ENCODE peak calls at places on chromosomes 1 and 21, in seven cellular contexts. One of them, this sample, is unnamed. For H3K36me3, the result is how much of the 10 kb centered on the place peaks cover.

GRCh38 chr21:32484706-32485380 is 72.3 kb downstream of the EVA1C start:
- DNase-seq in tibial nerve: no peak
- DNase-seq in mesenchymal stem cell: no peak
- DNase-seq in transverse colon: peak
- DNase-seq in hepatocyte: no peak
- DNase-seq in mesendoderm: no peak
- DNase-seq in psoas muscle: peak
- DNase-seq in this sample: peak

GRCh38 chr1:39955547-39956539 is 898 bp downstream of the MFSD2A start:
- DNase-seq in tibial nerve: no peak
- DNase-seq in mesenchymal stem cell: peak
- DNase-seq in transverse colon: peak
- DNase-seq in hepatocyte: peak
- DNase-seq in mesendoderm: peak
- DNase-seq in psoas muscle: no peak
- DNase-seq in this sample: no peak

GRCh38 chr21:45458281-45459170 is 53.6 kb downstream of the COL18A1 start:
- DNase-seq in tibial nerve: no peak
- DNase-seq in mesenchymal stem cell: no peak
- DNase-seq in transverse colon: no peak
- DNase-seq in hepatocyte: no peak
- DNase-seq in mesendoderm: no peak
- DNase-seq in psoas muscle: peak
- DNase-seq in this sample: no peak

GRCh38 chr1:168531605-168532345 is 12.0 kb downstream of the XCL2 start:
- DNase-seq in tibial nerve: no peak
- DNase-seq in mesenchymal stem cell: no peak
- DNase-seq in transverse colon: no peak
- DNase-seq in hepatocyte: no peak
- DNase-seq in mesendoderm: peak
- DNase-seq in psoas muscle: no peak
- DNase-seq in this sample: no peak

GRCh38 chr1:3734602-3735001 is 17.6 kb upstream of the CCDC27 start:
- DNase-seq in tibial nerve: no peak
- DNase-seq in mesenchymal stem cell: no peak
- DNase-seq in transverse colon: no peak
- DNase-seq in hepatocyte: no peak
- DNase-seq in mesendoderm: no peak
- DNase-seq in psoas muscle: no peak
- DNase-seq in this sample: no peak

GRCh38 chr1:14782741-14783591 is 184.5 kb downstream of the KAZN start:
- DNase-seq in tibial nerve: no peak
- DNase-seq in mesenchymal stem cell: peak
- DNase-seq in transverse colon: no peak
- DNase-seq in hepatocyte: no peak
- DNase-seq in mesendoderm: peak
- DNase-seq in psoas muscle: no peak
- DNase-seq in this sample: no peak

GRCh38 chr1:225230483-225230882 is 197.4 kb downstream of the LBR start:
- DNase-seq in tibial nerve: no peak
- DNase-seq in mesenchymal stem cell: no peak
- DNase-seq in transverse colon: no peak
- DNase-seq in hepatocyte: no peak
- DNase-seq in mesendoderm: no peak
- DNase-seq in psoas muscle: no peak
- DNase-seq in this sample: no peak

GRCh38 chr1:229107302-229107815 is 163.6 kb upstream of the RAB4A start:
- DNase-seq in tibial nerve: no peak
- DNase-seq in mesenchymal stem cell: no peak
- DNase-seq in transverse colon: no peak
- DNase-seq in hepatocyte: no peak
- DNase-seq in mesendoderm: no peak
- DNase-seq in psoas muscle: no peak
- DNase-seq in this sample: no peak

GRCh38 chr1:18090636-18091035 is 17.0 kb upstream of the IGSF21 start:
- DNase-seq in tibial nerve: no peak
- DNase-seq in mesenchymal stem cell: no peak
- DNase-seq in transverse colon: no peak
- DNase-seq in hepatocyte: no peak
- DNase-seq in mesendoderm: peak
- DNase-seq in psoas muscle: no peak
- DNase-seq in this sample: no peak

GRCh38 chr1:184162266-184162665 is 110.7 kb downstream of the TSEN15 start:
- DNase-seq in tibial nerve: no peak
- DNase-seq in mesenchymal stem cell: no peak
- DNase-seq in transverse colon: no peak
- DNase-seq in hepatocyte: no peak
- DNase-seq in mesendoderm: no peak
- DNase-seq in psoas muscle: no peak
- DNase-seq in this sample: no peak

GRCh38 chr1:112998592-112999235 is 42.7 kb upstream of the SLC16A1 start:
- DNase-seq in tibial nerve: no peak
- DNase-seq in mesenchymal stem cell: peak
- DNase-seq in transverse colon: no peak
- DNase-seq in hepatocyte: peak
- DNase-seq in mesendoderm: peak
- DNase-seq in psoas muscle: peak
- DNase-seq in this sample: peak

GRCh38 chr1:51330331-51331201 is at the start of gene TTC39A:
- DNase-seq in tibial nerve: no peak
- DNase-seq in mesenchymal stem cell: no peak
- DNase-seq in transverse colon: no peak
- DNase-seq in hepatocyte: peak
- DNase-seq in mesendoderm: no peak
- DNase-seq in psoas muscle: no peak
- DNase-seq in this sample: no peak

GRCh38 chr21:43290529-43291346 is 121.9 kb downstream of the CRYAA start:
- DNase-seq in tibial nerve: no peak
- DNase-seq in mesenchymal stem cell: no peak
- DNase-seq in transverse colon: peak
- DNase-seq in hepatocyte: no peak
- DNase-seq in mesendoderm: no peak
- DNase-seq in psoas muscle: peak
- DNase-seq in this sample: no peak

GRCh38 chr1:37574834-37575479 is 18.2 kb downstream of the DNALI1 start:
- DNase-seq in tibial nerve: no peak
- DNase-seq in mesenchymal stem cell: peak
- DNase-seq in transverse colon: no peak
- DNase-seq in hepatocyte: no peak
- DNase-seq in mesendoderm: no peak
- DNase-seq in psoas muscle: no peak
- DNase-seq in this sample: no peak
- H3K36me3 ChIP-seq in tibial nerve: under half
- H3K36me3 ChIP-seq in mesenchymal stem cell: half or more
- H3K36me3 ChIP-seq in transverse colon: under half
- H3K36me3 ChIP-seq in hepatocyte: under half
- H3K36me3 ChIP-seq in mesendoderm: under half
- H3K36me3 ChIP-seq in psoas muscle: under half
- H3K36me3 ChIP-seq in this sample: half or more

DNA sequence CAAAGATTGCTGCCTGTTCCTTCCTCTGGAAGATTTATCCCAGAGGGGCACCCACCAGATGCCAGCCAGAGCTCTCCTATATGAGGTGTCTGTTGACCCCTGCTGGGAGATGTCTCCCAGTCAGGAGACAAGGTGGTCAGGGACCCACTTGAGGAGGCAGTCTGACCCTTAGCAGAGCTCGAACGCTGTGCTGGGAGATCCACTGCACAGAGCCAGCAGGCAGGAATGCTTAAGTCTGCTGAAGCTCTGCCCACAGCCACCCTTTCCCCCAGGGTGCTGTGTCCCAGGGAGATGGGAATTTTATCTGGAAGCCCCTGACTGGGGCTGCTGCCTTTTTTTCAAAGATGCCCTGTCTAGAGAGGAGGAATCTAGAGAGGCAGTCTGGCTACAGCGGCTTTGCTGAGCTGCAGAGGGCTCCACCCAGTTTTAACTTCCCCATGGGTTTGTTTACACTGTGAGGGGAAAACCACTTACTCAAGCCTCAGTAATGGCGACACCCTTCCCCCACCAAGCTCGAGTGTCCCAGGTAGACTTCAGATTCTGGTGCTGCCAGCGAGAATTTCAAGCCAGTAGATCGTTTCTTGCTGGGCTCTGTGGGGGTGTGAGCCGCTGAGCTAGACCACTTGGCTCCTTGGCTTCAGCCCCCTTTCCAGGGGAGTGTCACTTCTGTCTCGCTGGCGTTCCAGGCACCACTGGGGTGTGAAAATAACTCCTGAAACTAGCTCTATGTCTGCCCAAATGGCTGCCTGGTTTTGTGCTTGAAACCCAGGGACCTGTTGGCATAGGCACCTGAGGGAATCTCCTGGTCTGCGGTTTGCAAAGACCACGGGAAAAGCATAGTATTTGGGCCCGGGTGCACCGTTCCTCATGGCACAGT is 51.1 kb upstream of the PDC start:
- DNase-seq in tibial nerve: no peak
- DNase-seq in mesenchymal stem cell: peak
- DNase-seq in transverse colon: peak
- DNase-seq in hepatocyte: peak
- DNase-seq in mesendoderm: peak
- DNase-seq in psoas muscle: no peak
- DNase-seq in this sample: peak
- H3K4me3 ChIP-seq in tibial nerve: no peak
- H3K4me3 ChIP-seq in mesenchymal stem cell: no peak
- H3K4me3 ChIP-seq in transverse colon: no peak
- H3K4me3 ChIP-seq in hepatocyte: no peak
- H3K4me3 ChIP-seq in mesendoderm: no peak
- H3K4me3 ChIP-seq in psoas muscle: no peak
- H3K4me3 ChIP-seq in this sample: no peak

DNA sequence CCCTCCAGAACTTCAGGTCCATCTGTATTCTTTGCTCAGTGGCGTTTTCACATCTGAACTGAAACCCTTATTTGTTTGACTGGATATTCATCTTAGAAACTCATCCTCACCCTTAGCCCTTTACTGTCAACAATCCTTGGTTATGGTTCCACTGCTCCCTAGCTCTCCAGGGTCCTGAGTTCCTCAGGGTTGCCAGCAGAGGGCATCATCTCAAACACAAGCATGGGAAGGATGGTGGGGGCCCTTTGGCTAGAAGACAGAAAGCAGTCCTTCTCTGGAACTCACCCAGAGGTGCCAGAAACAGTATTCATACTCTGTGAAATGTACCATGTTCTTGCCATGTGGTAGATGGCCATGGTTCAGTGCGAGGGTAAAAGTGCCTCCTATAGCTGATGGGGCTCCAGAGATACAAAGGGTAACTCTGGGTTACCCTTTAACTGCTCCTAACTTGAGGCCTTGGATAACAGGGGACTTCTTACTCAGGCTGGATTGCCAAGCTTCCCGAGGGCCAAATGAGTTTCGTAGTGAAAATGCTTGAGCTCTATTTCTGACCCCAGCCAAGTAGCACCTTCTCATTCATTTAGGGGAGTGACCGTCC is 11.3 kb downstream of the NCSTN start:
- DNase-seq in tibial nerve: no peak
- DNase-seq in mesenchymal stem cell: peak
- DNase-seq in transverse colon: no peak
- DNase-seq in hepatocyte: peak
- DNase-seq in mesendoderm: peak
- DNase-seq in psoas muscle: no peak
- DNase-seq in this sample: no peak
- H3K36me3 ChIP-seq in tibial nerve: under half
- H3K36me3 ChIP-seq in mesenchymal stem cell: half or more
- H3K36me3 ChIP-seq in transverse colon: under half
- H3K36me3 ChIP-seq in hepatocyte: under half
- H3K36me3 ChIP-seq in mesendoderm: under half
- H3K36me3 ChIP-seq in psoas muscle: under half
- H3K36me3 ChIP-seq in this sample: half or more

GRCh38 chr1:27633640-27634165 is 1.3 kb downstream of the FGR start:
- DNase-seq in tibial nerve: no peak
- DNase-seq in mesenchymal stem cell: no peak
- DNase-seq in transverse colon: no peak
- DNase-seq in hepatocyte: no peak
- DNase-seq in mesendoderm: no peak
- DNase-seq in psoas muscle: no peak
- DNase-seq in this sample: no peak
- H3K4me3 ChIP-seq in tibial nerve: peak
- H3K4me3 ChIP-seq in mesenchymal stem cell: peak
- H3K4me3 ChIP-seq in transverse colon: peak
- H3K4me3 ChIP-seq in hepatocyte: peak
- H3K4me3 ChIP-seq in mesendoderm: no peak
- H3K4me3 ChIP-seq in psoas muscle: peak
- H3K4me3 ChIP-seq in this sample: peak

GRCh38 chr21:36325373-36326010 is 5.5 kb downstream of the MORC3 start:
- DNase-seq in tibial nerve: no peak
- DNase-seq in mesenchymal stem cell: no peak
- DNase-seq in transverse colon: no peak
- DNase-seq in hepatocyte: no peak
- DNase-seq in mesendoderm: no peak
- DNase-seq in psoas muscle: no peak
- DNase-seq in this sample: no peak

GRCh38 chr21:36322083-36322424 is 2.1 kb downstream of the MORC3 start:
- DNase-seq in tibial nerve: no peak
- DNase-seq in mesenchymal stem cell: no peak
- DNase-seq in transverse colon: no peak
- DNase-seq in hepatocyte: no peak
- DNase-seq in mesendoderm: no peak
- DNase-seq in psoas muscle: no peak
- DNase-seq in this sample: no peak

GRCh38 chr21:36320421-36321324 is 676 bp downstream of the MORC3 start:
- DNase-seq in tibial nerve: peak
- DNase-seq in mesenchymal stem cell: peak
- DNase-seq in transverse colon: peak
- DNase-seq in hepatocyte: peak
- DNase-seq in mesendoderm: peak
- DNase-seq in psoas muscle: peak
- DNase-seq in this sample: peak

GRCh38 chr21:36321325-36322082 is 1.5 kb downstream of the MORC3 start:
- DNase-seq in tibial nerve: no peak
- DNase-seq in mesenchymal stem cell: peak
- DNase-seq in transverse colon: no peak
- DNase-seq in hepatocyte: peak
- DNase-seq in mesendoderm: peak
- DNase-seq in psoas muscle: no peak
- DNase-seq in this sample: no peak

GRCh38 chr21:36323032-36323431 is 3.0 kb downstream of the MORC3 start:
- DNase-seq in tibial nerve: no peak
- DNase-seq in mesenchymal stem cell: peak
- DNase-seq in transverse colon: no peak
- DNase-seq in hepatocyte: no peak
- DNase-seq in mesendoderm: no peak
- DNase-seq in psoas muscle: no peak
- DNase-seq in this sample: no peak
- H3K36me3 ChIP-seq in tibial nerve: under half
- H3K36me3 ChIP-seq in mesenchymal stem cell: under half
- H3K36me3 ChIP-seq in transverse colon: under half
- H3K36me3 ChIP-seq in hepatocyte: under half
- H3K36me3 ChIP-seq in mesendoderm: under half
- H3K36me3 ChIP-seq in psoas muscle: under half
- H3K36me3 ChIP-seq in this sample: under half

This sample was measured in tibial artery.